ENCODE peak calls at places on chromosomes 13 and 19, in ten cellular contexts. N is body of pancreas, A is kidney epithelial cell, G is endothelial cell, Y is Peyer's patch, B is cardiac fibroblast, Q is NB4, S is progenitor cell of endocrine pancreas, R is mesothelial cell of epicardium, E is coronary artery. K is an unnamed sample.

GRCh38 chr13:55963934-55964333 is 1176.8 kb upstream of the PRR20A start:
- DNase-seq in Q (no peak), B (no peak), E (no peak), S (no peak), Y (no peak), R (no peak), G (no peak), A (no peak), N (no peak), K (no peak)

GRCh38 chr13:27643334-27644158 is 21.9 kb downstream of the POLR1D start:
- DNase-seq in G (no peak), S (no peak), Y (no peak), R (no peak), Q (no peak), B (no peak), N (no peak), E (no peak), A (no peak), K (no peak)

GRCh38 chr19:39409207-39409885 is 2.7 kb downstream of the ZFP36 start:
- DNase-seq in R (peak; percentile 81), Y (peak; percentile 97), Q (peak; percentile 72), S (peak; percentile 87), B (no peak), A (no peak), N (peak; percentile 97), E (peak; percentile 96), G (peak; percentile 62), K (peak; percentile 92)

GRCh38 chr19:31349160-31349881 is at the start of gene TSHZ3:
- DNase-seq in E (peak; percentile 85), G (peak; percentile 67), R (peak; percentile 76), B (peak; percentile 94), Q (peak; percentile 43), S (peak; percentile 55), Y (peak; percentile 64), A (no peak), N (peak; percentile 66), K (peak; percentile 88)

GRCh38 chr19:45767881-45768643 is 990 bp downstream of the SIX5 start:
- DNase-seq in Y (peak; percentile 73), S (peak; percentile 57), B (peak; percentile 76), N (peak; percentile 86), G (peak; percentile 57), R (peak; percentile 70), A (no peak), E (no peak), Q (peak; percentile 74), K (no peak)

GRCh38 chr19:49441210-49441959 is at the start of gene SLC17A7:
- DNase-seq in E (no peak), Y (no peak), B (no peak), Q (no peak), S (no peak), N (no peak), R (no peak), A (no peak), G (peak; percentile 43), K (no peak)

GRCh38 chr19:33686687-33687541 is 65.2 kb downstream of the CHST8 start:
- DNase-seq in N (no peak), S (no peak), E (no peak), B (no peak), A (no peak), Q (no peak), Y (no peak), G (no peak), R (no peak), K (no peak)

GRCh38 chr13:42644841-42645240 is 70.9 kb downstream of the TNFSF11 start:
- DNase-seq in N (no peak), Y (no peak), E (no peak), Q (no peak), S (no peak), A (no peak), B (no peak), R (no peak), G (no peak), K (no peak)

GRCh38 chr19:49017041-49017665 is at the start of gene LHB:
- DNase-seq in S (no peak), R (no peak), G (no peak), E (no peak), Y (no peak), Q (no peak), N (no peak), B (no peak), A (no peak), K (no peak)

GRCh38 chr13:23868521-23868920 is 20.7 kb downstream of the MIPEP start:
- DNase-seq in G (no peak), N (no peak), A (no peak), E (no peak), Q (no peak), B (peak; percentile 50), Y (no peak), S (no peak), R (no peak), K (no peak)

GRCh38 chr13:106029901-106030300 is 505.6 kb downstream of the EFNB2 start:
- DNase-seq in B (no peak), Y (no peak), N (no peak), G (no peak), A (no peak), S (no peak), E (no peak), R (no peak), Q (no peak), K (no peak)

GRCh38 chr13:100872761-100873160 is 198.2 kb upstream of the TMTC4 start:
- DNase-seq in B (no peak), G (no peak), Q (no peak), N (no peak), Y (no peak), S (no peak), E (no peak), A (no peak), R (no peak), K (no peak)

GRCh38 chr19:30083701-30084156 is 141.7 kb downstream of the URI1 start:
- DNase-seq in E (no peak), R (no peak), G (no peak), S (no peak), A (no peak), Y (peak; percentile 23), N (no peak), Q (no peak), B (no peak), K (no peak)

GRCh38 chr13:41916173-41916954 is 44.5 kb downstream of the VWA8 start:
- DNase-seq in Q (peak; percentile 81), E (no peak), R (no peak), B (peak; percentile 76), S (no peak), N (no peak), A (peak; percentile 58), G (no peak), Y (no peak), K (no peak)

GRCh38 chr19:37953576-37954303 is 46.7 kb downstream of the SIPA1L3 start:
- DNase-seq in Y (no peak), A (no peak), R (no peak), S (no peak), G (no peak), Q (no peak), E (no peak), B (peak; percentile 32), N (no peak), K (no peak)

GRCh38 chr13:85970727-85971126 is 171.5 kb upstream of the SLITRK6 start:
- DNase-seq in B (peak; percentile 16), Q (no peak), E (no peak), A (no peak), R (no peak), G (no peak), Y (no peak), S (no peak), N (no peak), K (no peak)

GRCh38 chr13:114128624-114129522 is 3.5 kb downstream of the RASA3 start:
- DNase-seq in R (no peak), G (no peak), Q (peak; percentile 96), S (no peak), N (peak; percentile 78), Y (no peak), A (peak; percentile 78), E (no peak), B (peak; percentile 89), K (no peak)

GRCh38 chr19:17420267-17420924 is 549 bp downstream of the MVB12A start:
- DNase-seq in N (peak; percentile 29), A (no peak), Y (peak; percentile 60), S (peak; percentile 20), R (peak; percentile 55), G (peak; percentile 40), B (peak; percentile 22), E (no peak), Q (peak; percentile 61), K (no peak)
- TF ChIP-seq CTCF in N (no peak), A (no peak), Y (no peak), S (peak; percentile 9), R (no peak), G (no peak), B (no peak), E (no peak), Q (no peak), K (no peak)

GRCh38 chr13:103758222-103758621 is 692.0 kb upstream of the SLC10A2 start:
- DNase-seq in A (no peak), Y (no peak), B (no peak), E (no peak), Q (no peak), N (no peak), G (no peak), R (no peak), S (no peak), K (no peak)

GRCh38 chr13:103757361-103757760 is 691.1 kb upstream of the SLC10A2 start:
- DNase-seq in G (no peak), B (no peak), Y (no peak), A (no peak), S (no peak), E (no peak), R (no peak), Q (no peak), N (no peak), K (no peak)

GRCh38 chr13:103762523-103762922 is 696.3 kb upstream of the SLC10A2 start:
- DNase-seq in Q (no peak), A (no peak), R (no peak), S (no peak), N (no peak), Y (no peak), E (no peak), B (no peak), G (no peak), K (no peak)
- TF ChIP-seq CTCF in Q (no peak), A (peak; percentile 10), R (peak; percentile 27), S (no peak), N (no peak), Y (no peak), E (no peak), B (no peak), G (peak; percentile 20), K (no peak)

GRCh38 chr19:27793644-27794443 is 1419.1 kb downstream of the UQCRFS1 start:
- DNase-seq in E (peak; percentile 94), G (peak; percentile 78), B (peak; percentile 94), N (peak; percentile 95), Q (peak; percentile 93), S (peak; percentile 74), A (peak; percentile 82), Y (peak; percentile 94), R (peak; percentile 83), K (peak; percentile 96)
- TF ChIP-seq CTCF in E (no peak), G (no peak), B (no peak), N (no peak), Q (no peak), S (peak; percentile 6), A (no peak), Y (no peak), R (no peak), K (no peak)

DNA sequence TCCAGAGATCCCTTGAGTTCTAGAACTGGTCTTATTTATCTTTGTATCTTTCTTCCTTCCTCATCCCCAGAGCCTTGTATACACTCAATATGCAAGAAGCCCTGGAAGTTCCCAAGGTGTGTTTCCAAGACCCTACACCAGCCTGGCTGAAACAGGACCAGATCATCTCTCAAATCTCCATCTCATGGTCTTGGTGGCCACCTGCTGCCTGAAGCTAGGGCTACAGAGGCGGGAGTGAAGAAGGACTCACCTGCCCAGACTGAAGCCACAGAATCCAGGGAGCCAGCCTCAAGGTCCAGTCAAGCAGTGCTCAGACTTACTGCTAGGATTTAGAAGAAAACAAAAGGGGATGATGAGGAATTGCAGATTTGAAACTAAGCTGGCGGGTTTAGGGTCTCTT is 6.1 kb upstream of the CYSLTR2 start:
- DNase-seq in R (no peak), S (no peak), E (no peak), B (no peak), G (no peak), Y (no peak), N (peak; percentile 24), A (no peak), Q (no peak), K (no peak)
- TF ChIP-seq CTCF in R (no peak), S (peak; percentile 9), E (no peak), B (no peak), G (no peak), Y (no peak), N (peak; percentile 51), A (no peak), Q (no peak), K (no peak)

K was measured in osteocyte.